ENCODE peak calls at places on chromosome 11, in nine cellular contexts. C is CD4-positive, alpha-beta T cell; R is DND-41; K is PC-3; T is Caco-2; I is adipocyte; Z is GM23338; O is heart right ventricle; Y is upper lobe of right lung. G is an unnamed sample.

GRCh38 chr11:123628936-123629683 is 25.3 kb downstream of the SCN3B start:
- DNase-seq in C (no peak), R (no peak), K (peak; percentile 39), T (no peak), I (peak; percentile 18), Z (no peak), O (peak; percentile 87), Y (no peak), G (peak; percentile 47)

GRCh38 chr11:112016088-112016764 is 9.0 kb upstream of the DLAT start:
- DNase-seq in C (no peak), R (no peak), K (no peak), T (no peak), I (peak; percentile 69), Z (no peak), O (no peak), Y (no peak), G (peak; percentile 46)

GRCh38 chr11:131483877-131484276 is 113.5 kb downstream of the NTM start:
- DNase-seq in C (no peak), R (no peak), K (no peak), T (no peak), I (no peak), Z (no peak), O (no peak), Y (no peak), G (no peak)

GRCh38 chr11:65487467-65488272 is 11.2 kb upstream of the MALAT1 start:
- DNase-seq in C (no peak), R (no peak), K (peak; percentile 94), T (peak; percentile 100), I (peak; percentile 100), Z (peak; percentile 100), O (peak; percentile 99), Y (peak; percentile 96), G (peak; percentile 100)

GRCh38 chr11:11981840-11982239 is 26.6 kb downstream of the DKK3 start:
- DNase-seq in C (no peak), R (no peak), K (no peak), T (no peak), I (no peak), Z (no peak), O (no peak), Y (peak; percentile 30), G (no peak)

GRCh38 chr11:66317322-66317765 is 500 bp upstream of the CD248 start:
- DNase-seq in C (peak; percentile 31), R (peak; percentile 59), K (no peak), T (no peak), I (peak; percentile 69), Z (no peak), O (peak; percentile 62), Y (peak; percentile 72), G (peak; percentile 81)

GRCh38 chr11:110907629-110908028 is 195.4 kb upstream of the ARHGAP20 start:
- DNase-seq in C (no peak), R (peak; percentile 43), K (peak; percentile 87), T (no peak), I (peak; percentile 82), Z (no peak), O (no peak), Y (no peak), G (peak; percentile 94)

GRCh38 chr11:72013765-72014711 is 15.3 kb downstream of the IL18BP start:
- DNase-seq in C (no peak), R (no peak), K (no peak), T (peak; percentile 38), I (no peak), Z (no peak), O (no peak), Y (peak; percentile 49), G (peak; percentile 44)

GRCh38 chr11:116953525-116954284 is 116.3 kb upstream of the APOA1 start:
- DNase-seq in C (no peak), R (no peak), K (no peak), T (no peak), I (no peak), Z (no peak), O (no peak), Y (no peak), G (no peak)

GRCh38 chr11:72625746-72626636 is 48.2 kb downstream of the PDE2A start:
- DNase-seq in C (no peak), R (no peak), K (no peak), T (no peak), I (no peak), Z (peak; percentile 38), O (peak; percentile 73), Y (peak; percentile 72), G (peak; percentile 36)

GRCh38 chr11:63534076-63534475 is 2.5 kb upstream of the PLAAT4 start:
- DNase-seq in C (no peak), R (no peak), K (no peak), T (no peak), I (no peak), Z (no peak), O (no peak), Y (no peak), G (no peak)

GRCh38 chr11:24198458-24198857 is 298.4 kb upstream of the LUZP2 start:
- DNase-seq in C (no peak), R (no peak), K (no peak), T (no peak), I (peak; percentile 7), Z (no peak), O (no peak), Y (no peak), G (no peak)

GRCh38 chr11:4027746-4028145 is 66.9 kb upstream of the RRM1 start:
- DNase-seq in C (no peak), R (no peak), K (no peak), T (no peak), I (no peak), Z (no peak), O (no peak), Y (no peak), G (no peak)

GRCh38 chr11:95895815-95896214 is 28.1 kb downstream of the MTMR2 start:
- DNase-seq in C (no peak), R (no peak), K (no peak), T (no peak), I (no peak), Z (no peak), O (no peak), Y (no peak), G (no peak)

GRCh38 chr11:36030707-36031365 is 87.0 kb downstream of the LDLRAD3 start:
- DNase-seq in C (no peak), R (no peak), K (no peak), T (peak; percentile 44), I (peak; percentile 79), Z (no peak), O (no peak), Y (no peak), G (peak; percentile 32)

GRCh38 chr11:63518548-63518947 is 12.7 kb downstream of the LGALS12 start:
- DNase-seq in C (no peak), R (no peak), K (peak; percentile 57), T (no peak), I (peak; percentile 36), Z (no peak), O (no peak), Y (no peak), G (peak; percentile 70)

DNA sequence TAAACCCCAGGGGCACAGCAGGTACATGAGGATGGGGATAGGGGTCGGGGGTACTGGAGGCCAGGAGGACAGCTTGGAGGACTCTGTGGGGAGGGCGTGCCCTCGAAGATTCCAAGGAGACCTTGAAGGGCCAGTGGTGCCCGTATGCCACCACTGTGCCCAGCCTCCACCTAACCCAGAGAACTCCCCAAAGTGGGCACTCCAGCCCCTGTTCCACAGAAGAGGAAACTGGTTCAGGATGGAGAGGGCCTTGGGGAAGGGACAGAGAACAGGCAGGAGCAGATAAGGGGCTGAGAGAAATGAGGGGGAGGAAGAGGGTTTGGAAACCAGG is 2.2 kb upstream of the PHLDA2 start:
- DNase-seq in C (no peak), R (no peak), K (no peak), T (no peak), I (no peak), Z (no peak), O (no peak), Y (no peak), G (no peak)
- H3K27me3 ChIP-seq in C (peaks cover 21% of the 10 kb centered on the region), R (no peaks in the 10 kb centered on the region), K (no peaks in the 10 kb centered on the region), T (peaks cover 2% of the 10 kb centered on the region), I (no peaks in the 10 kb centered on the region), Z (peaks cover 41% of the 10 kb centered on the region), O (peaks cover 50% of the 10 kb centered on the region), Y (peaks cover 14% of the 10 kb centered on the region), G (no peaks in the 10 kb centered on the region)

GRCh38 chr11:69303427-69303826 is 9.5 kb downstream of the MYEOV start:
- DNase-seq in C (no peak), R (no peak), K (no peak), T (no peak), I (no peak), Z (no peak), O (no peak), Y (peak; percentile 55), G (no peak)
- H3K27me3 ChIP-seq in C (no peaks in the 10 kb centered on the region), R (peaks cover 14% of the 10 kb centered on the region), K (no peaks in the 10 kb centered on the region), T (no peaks in the 10 kb centered on the region), I (no peaks in the 10 kb centered on the region), Z (no peaks in the 10 kb centered on the region), O (no peaks in the 10 kb centered on the region), Y (no peaks in the 10 kb centered on the region), G (no peaks in the 10 kb centered on the region)

GRCh38 chr11:8914661-8915018 is 3.7 kb downstream of the AKIP1 start:
- DNase-seq in C (no peak), R (no peak), K (no peak), T (no peak), I (no peak), Z (no peak), O (no peak), Y (no peak), G (no peak)

GRCh38 chr11:8913961-8914660 is 3.1 kb downstream of the AKIP1 start:
- DNase-seq in C (peak; percentile 34), R (peak; percentile 68), K (peak; percentile 41), T (no peak), I (peak; percentile 50), Z (peak; percentile 78), O (peak; percentile 28), Y (no peak), G (peak; percentile 54)

GRCh38 chr11:8922691-8923090 is 10.1 kb downstream of the C11orf16 start:
- DNase-seq in C (no peak), R (no peak), K (no peak), T (no peak), I (no peak), Z (no peak), O (no peak), Y (no peak), G (no peak)

DNA sequence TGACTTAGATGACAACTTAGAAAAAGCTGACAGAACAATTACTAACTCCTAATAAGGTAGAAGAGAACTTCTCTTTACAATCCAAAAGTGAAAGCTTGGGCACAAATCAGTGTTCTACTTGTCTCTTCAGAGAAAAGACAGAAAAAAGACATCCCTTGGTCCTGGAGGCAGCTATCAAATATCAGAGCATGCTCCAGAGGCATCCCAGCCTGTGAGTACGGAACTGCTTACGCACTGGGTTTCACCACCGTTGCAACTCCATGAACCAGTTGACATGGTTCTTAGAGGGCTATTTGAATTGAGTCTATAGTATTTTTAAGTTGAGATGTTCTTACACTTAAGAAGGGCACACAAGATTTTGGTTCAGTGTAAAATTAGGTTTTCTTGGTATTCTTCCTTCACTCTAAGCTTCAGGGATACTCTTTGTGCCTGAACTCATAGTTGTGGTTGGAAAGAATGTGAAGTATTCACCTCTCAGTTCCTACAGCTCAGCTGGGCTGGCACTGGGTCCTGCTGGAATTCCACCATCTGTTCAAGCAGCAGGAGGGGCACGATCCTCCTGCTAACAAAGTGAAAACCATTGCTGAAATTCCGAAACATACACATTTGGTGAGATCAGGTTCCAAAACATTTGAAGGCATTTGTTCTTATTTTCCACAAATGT is 6.3 kb downstream of the AKIP1 start:
- DNase-seq in C (no peak), R (no peak), K (peak; percentile 51), T (no peak), I (peak; percentile 93), Z (peak; percentile 77), O (no peak), Y (peak; percentile 73), G (peak; percentile 96)
- H3K27me3 ChIP-seq in C (no peaks in the 10 kb centered on the region), R (no peaks in the 10 kb centered on the region), K (no peaks in the 10 kb centered on the region), T (no peaks in the 10 kb centered on the region), I (no peaks in the 10 kb centered on the region), Z (no peaks in the 10 kb centered on the region), O (no peaks in the 10 kb centered on the region), Y (no peaks in the 10 kb centered on the region), G (no peaks in the 10 kb centered on the region)

GRCh38 chr11:27720277-27720830 is 20.1 kb upstream of the BDNF start:
- DNase-seq in C (no peak), R (no peak), K (peak; percentile 28), T (peak; percentile 41), I (peak; percentile 81), Z (peak; percentile 96), O (peak; percentile 40), Y (no peak), G (peak; percentile 58)
- H3K27me3 ChIP-seq in C (peaks cover 74% of the 10 kb centered on the region), R (no peaks in the 10 kb centered on the region), K (no peaks in the 10 kb centered on the region), T (no peaks in the 10 kb centered on the region), I (peaks cover 40% of the 10 kb centered on the region), Z (peaks cover 52% of the 10 kb centered on the region), O (peaks cover 93% of the 10 kb centered on the region), Y (peaks cover 87% of the 10 kb centered on the region), G (peaks cover 33% of the 10 kb centered on the region)

G was measured in fibroblast of lung.